ENCODE peak calls at places on chromosomes 11 and 22, in seven cellular contexts. H is Caki2, V is astrocyte of the spinal cord, M is dorsolateral prefrontal cortex, A is epithelial cell of proximal tubule, X is transverse colon, Y is uterus. W is an unnamed sample.

GRCh38 chr11:40417627-40418026 is 1041.8 kb downstream of the LRRC4C start:
- DNase-seq in A (no peak), H (no peak), V (no peak), X (no peak), M (no peak), Y (no peak), W (no peak)

GRCh38 chr11:71940561-71941219 is 11.8 kb downstream of the RNF121 start:
- DNase-seq in X (no peak), H (no peak), V (no peak), M (no peak), A (no peak), Y (no peak), W (no peak)

GRCh38 chr11:20125927-20126326 is 34.3 kb downstream of the DBX1 start:
- DNase-seq in Y (no peak), H (peak), A (peak), V (peak), M (no peak), X (no peak), W (no peak)

GRCh38 chr11:66477256-66478201 is 2.7 kb upstream of the DPP3 start:
- DNase-seq in Y (no peak), M (no peak), H (no peak), X (no peak), A (no peak), V (no peak), W (no peak)

GRCh38 chr11:134399293-134399654 is 12.8 kb downstream of the B3GAT1 start:
- DNase-seq in V (no peak), A (no peak), H (no peak), Y (no peak), M (no peak), X (no peak), W (no peak)

GRCh38 chr11:44252999-44253602 is 56.8 kb downstream of the ALX4 start:
- DNase-seq in H (no peak), X (no peak), M (no peak), V (no peak), A (no peak), Y (no peak), W (no peak)

GRCh38 chr11:96074551-96075309 is 150.8 kb upstream of the MTMR2 start:
- DNase-seq in Y (no peak), M (no peak), X (no peak), H (no peak), V (no peak), A (no peak), W (no peak)

GRCh38 chr22:42432818-42433217 is 615 bp upstream of the NFAM1 start:
- DNase-seq in M (no peak), Y (no peak), X (no peak), V (no peak), H (no peak), A (no peak), W (no peak)

GRCh38 chr11:128716661-128717210 is 22.9 kb downstream of the FLI1 start:
- DNase-seq in V (peak), Y (no peak), X (peak), A (no peak), M (no peak), H (no peak), W (no peak)

GRCh38 chr11:117076941-117077659 is 21.1 kb downstream of the SIK3 start:
- DNase-seq in V (no peak), H (peak), Y (no peak), M (no peak), A (no peak), X (no peak), W (no peak)

GRCh38 chr11:114061053-114062049 is 1.8 kb downstream of the ZBTB16 start:
- DNase-seq in A (no peak), M (no peak), V (peak), H (no peak), Y (no peak), X (no peak), W (peak)

GRCh38 chr11:124841765-124842700 is 23.2 kb upstream of the ROBO3 start:
- DNase-seq in Y (no peak), X (no peak), A (no peak), H (no peak), V (no peak), M (no peak), W (no peak)

GRCh38 chr11:115222218-115222862 is 281.9 kb downstream of the CADM1 start:
- DNase-seq in X (peak), H (peak), Y (no peak), V (peak), A (peak), M (no peak), W (peak)

GRCh38 chr11:62242021-62242420 is at the start of gene SCGB1D2:
- DNase-seq in H (peak), Y (no peak), M (peak), X (no peak), A (peak), V (no peak), W (peak)

GRCh38 chr11:70568504-70569172 is 170.3 kb downstream of the CTTN start:
- DNase-seq in M (no peak), H (no peak), V (peak), A (no peak), Y (peak), X (peak), W (no peak)

GRCh38 chr22:47460870-47461269 is 698.4 kb downstream of the TBC1D22A start:
- DNase-seq in V (no peak), H (no peak), X (no peak), A (no peak), Y (no peak), M (no peak), W (peak)

W was measured in adrenal gland.